ENCODE peak calls at places on chromosomes 4 and X, in seven cellular contexts. M, T, D, J, R, S and Q are unnamed samples.

GRCh38 chr4:125357675-125358074 is 42.9 kb downstream of the FAT4 start:
- DNase-seq in M (no peak), T (no peak), D (no peak), J (no peak), R (no peak), S (no peak), Q (no peak)

GRCh38 chr4:177308125-177308524 is 1.5 kb upstream of the NEIL3 start:
- DNase-seq in M (peak; percentile 83), T (peak; percentile 41), D (no peak), J (no peak), R (peak; percentile 12), S (peak; percentile 90), Q (peak; percentile 79)

GRCh38 chr4:163540977-163541376 is 46.5 kb downstream of the TMA16 start:
- DNase-seq in M (peak; percentile 70), T (peak; percentile 84), D (no peak), J (peak; percentile 83), R (peak; percentile 82), S (peak; percentile 86), Q (peak; percentile 29)

GRCh38 chrX:50579955-50580354 is 109.3 kb upstream of the DGKK start:
- DNase-seq in M (peak; percentile 48), T (peak; percentile 78), D (no peak), J (peak; percentile 11), R (peak; percentile 48), S (peak; percentile 73), Q (peak; percentile 17)

GRCh38 chr4:174154455-174154854 is 129.0 kb downstream of the FBXO8 start:
- DNase-seq in M (peak; percentile 42), T (peak; percentile 83), D (no peak), J (peak; percentile 13), R (peak; percentile 81), S (peak; percentile 86), Q (no peak)

GRCh38 chr4:1164956-1165545 is 7.3 kb downstream of the SPON2 start:
- DNase-seq in M (no peak), T (no peak), D (no peak), J (no peak), R (no peak), S (no peak), Q (no peak)

GRCh38 chr4:16226816-16227461 is 668 bp upstream of the TAPT1 start:
- DNase-seq in M (peak; percentile 23), T (peak; percentile 33), D (peak; percentile 75), J (no peak), R (peak; percentile 7), S (peak; percentile 47), Q (no peak)

GRCh38 chrX:139213241-139213709 is 317.3 kb upstream of the F9 start:
- DNase-seq in M (no peak), T (no peak), D (no peak), J (no peak), R (no peak), S (no peak), Q (no peak)

GRCh38 chr4:108885211-108885610 is 122.4 kb upstream of the ETNPPL start:
- DNase-seq in M (peak; percentile 40), T (peak; percentile 42), D (no peak), J (no peak), R (peak; percentile 10), S (peak; percentile 64), Q (no peak)

GRCh38 chr4:133483600-133484246 is 334.6 kb downstream of the PCDH10 start:
- DNase-seq in M (no peak), T (peak; percentile 83), D (no peak), J (peak; percentile 15), R (peak; percentile 56), S (peak; percentile 36), Q (no peak)

GRCh38 chrX:46573896-46574336 is 351 bp downstream of the CHST7 start:
- DNase-seq in M (peak; percentile 44), T (peak; percentile 65), D (peak; percentile 51), J (no peak), R (peak; percentile 31), S (peak; percentile 64), Q (no peak)

DNA sequence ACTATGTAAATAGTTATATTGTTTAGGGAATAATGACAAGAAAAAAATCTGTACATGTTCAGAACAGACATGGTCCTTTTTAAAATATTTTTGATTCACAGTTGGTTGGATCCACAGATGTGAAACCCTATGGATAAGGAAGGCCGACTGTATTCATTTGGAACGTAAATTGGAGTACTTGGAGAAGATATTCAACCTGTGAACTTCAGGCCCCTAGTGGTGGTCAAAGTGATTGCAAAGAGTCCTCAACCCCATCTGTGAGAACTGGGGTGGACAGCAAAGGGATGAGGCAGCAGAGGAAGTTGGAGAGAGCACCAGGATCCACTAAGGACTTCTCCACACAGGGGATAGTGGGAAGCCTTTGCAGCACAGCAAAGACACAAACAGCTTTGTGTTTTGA is 6.2 kb upstream of the CXCL13 start:
- DNase-seq in M (peak; percentile 50), T (peak; percentile 78), D (no peak), J (no peak), R (peak; percentile 55), S (peak; percentile 62), Q (no peak)
- TF ChIP-seq CTCF in M (peak; percentile 87), T (peak; percentile 83), D (peak; percentile 42), J (peak; percentile 70), R (peak; percentile 83), S (peak; percentile 75), Q (peak; percentile 79)

DNA sequence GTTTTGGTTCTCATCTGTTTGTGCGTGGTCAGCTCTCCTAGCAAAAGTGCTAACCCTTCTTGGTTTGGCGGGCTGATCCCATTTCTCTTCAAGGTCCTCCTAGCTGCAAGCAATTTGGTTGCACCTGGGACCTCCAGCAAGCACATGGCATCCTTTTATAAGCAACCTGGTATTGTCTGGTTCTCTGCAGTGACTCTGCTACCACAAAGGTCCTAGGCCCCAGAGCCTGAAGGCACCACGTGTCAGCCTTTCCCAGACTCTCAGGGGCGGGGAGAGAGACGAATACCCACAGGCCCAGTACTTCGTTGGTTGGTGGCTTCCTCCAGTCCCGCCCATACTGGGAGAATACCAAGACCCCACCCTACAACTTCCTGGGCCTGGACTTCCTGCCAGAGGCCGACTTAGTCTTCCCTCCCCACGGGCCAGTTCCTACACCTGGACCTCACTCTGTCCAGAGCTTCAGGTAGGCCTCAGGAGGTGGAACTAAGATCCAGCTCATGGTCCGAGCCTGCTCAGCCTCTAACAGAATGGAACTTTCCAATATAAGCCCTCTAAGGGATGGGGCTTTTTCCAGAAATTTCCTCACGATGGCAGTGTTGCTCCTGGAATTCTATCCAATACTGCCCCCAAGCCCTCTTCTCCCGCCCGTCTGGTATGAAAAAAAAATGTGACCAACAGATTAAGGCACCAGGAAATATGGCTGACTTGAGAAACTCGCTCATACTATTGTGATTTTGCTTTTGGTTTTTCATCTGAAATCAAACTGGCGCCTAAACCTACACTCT is 192.5 kb upstream of the STK26 start:
- DNase-seq in M (peak; percentile 63), T (peak; percentile 83), D (peak; percentile 36), J (no peak), R (peak; percentile 78), S (peak; percentile 88), Q (peak; percentile 44)
- H3K4me3 ChIP-seq in M (peak overlapping the region; percentile 26), T (peak overlapping the region; percentile 49), D (no peak overlapping the region), J (no peak overlapping the region), R (peak overlapping the region; percentile 47), S (peak overlapping the region; percentile 51), Q (peak overlapping the region; percentile 22)

GRCh38 chrX:25858273-25858880 is 279.8 kb upstream of the MAGEB18 start:
- DNase-seq in M (peak; percentile 3), T (peak; percentile 0), D (no peak), J (no peak), R (no peak), S (peak; percentile 38), Q (no peak)
- TF ChIP-seq CTCF in M (no peak), T (no peak), D (no peak), J (no peak), R (no peak), S (peak; percentile 20), Q (no peak)

DNA sequence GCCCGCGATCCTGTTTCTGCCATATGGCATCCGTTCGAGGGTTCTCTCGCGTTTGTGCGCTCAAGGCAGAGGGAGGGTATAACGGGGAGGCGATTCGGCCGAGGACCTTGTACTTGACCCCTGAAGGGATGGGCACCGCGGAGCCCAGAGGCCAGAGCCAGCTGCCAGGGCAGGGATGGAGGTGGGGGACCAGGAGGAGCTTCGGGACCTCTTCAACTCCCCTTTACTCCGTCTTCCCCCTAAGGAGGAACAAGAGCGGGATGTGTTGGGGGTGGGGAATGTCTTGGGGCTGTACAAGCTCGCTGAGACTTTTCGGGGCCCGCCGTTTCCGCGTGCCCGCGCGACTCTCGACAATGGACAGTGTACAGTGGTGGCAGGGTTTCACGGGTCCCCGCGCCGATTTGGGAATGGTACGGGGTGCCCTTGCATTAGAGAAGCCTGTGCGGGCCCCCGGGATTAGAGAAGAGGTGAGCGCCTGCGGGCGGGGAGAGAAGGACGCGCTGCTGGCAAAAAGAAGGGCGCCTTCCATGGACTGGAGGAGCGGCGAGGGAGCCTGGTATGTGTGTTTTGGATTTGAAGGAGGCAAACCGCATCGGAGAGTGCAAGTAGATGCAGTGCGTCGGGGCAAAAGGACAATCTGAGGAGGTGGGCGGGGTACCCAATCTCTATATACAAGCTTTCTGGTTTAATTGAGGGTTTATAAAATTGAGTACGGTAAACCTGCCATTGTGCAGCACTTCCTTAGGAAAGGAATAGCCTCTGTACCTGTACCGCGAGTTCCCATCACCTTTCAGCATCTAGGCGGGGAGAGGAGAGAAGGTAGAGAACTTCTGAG is 841 bp downstream of the UGT8 start:
- DNase-seq in M (no peak), T (no peak), D (no peak), J (no peak), R (no peak), S (no peak), Q (no peak)
- H3K4me3 ChIP-seq in M (peak overlapping the region; percentile 23), T (peak overlapping the region; percentile 17), D (no peak overlapping the region), J (no peak overlapping the region), R (peak overlapping the region; percentile 64), S (no peak overlapping the region), Q (peak overlapping the region; percentile 3)

GRCh38 chrX:7420712-7421111 is 272.8 kb upstream of the PUDP start:
- DNase-seq in M (no peak), T (no peak), D (no peak), J (no peak), R (no peak), S (no peak), Q (no peak)

GRCh38 chrX:7412840-7413239 is 264.9 kb upstream of the PUDP start:
- DNase-seq in M (no peak), T (no peak), D (no peak), J (no peak), R (no peak), S (no peak), Q (no peak)

DNA sequence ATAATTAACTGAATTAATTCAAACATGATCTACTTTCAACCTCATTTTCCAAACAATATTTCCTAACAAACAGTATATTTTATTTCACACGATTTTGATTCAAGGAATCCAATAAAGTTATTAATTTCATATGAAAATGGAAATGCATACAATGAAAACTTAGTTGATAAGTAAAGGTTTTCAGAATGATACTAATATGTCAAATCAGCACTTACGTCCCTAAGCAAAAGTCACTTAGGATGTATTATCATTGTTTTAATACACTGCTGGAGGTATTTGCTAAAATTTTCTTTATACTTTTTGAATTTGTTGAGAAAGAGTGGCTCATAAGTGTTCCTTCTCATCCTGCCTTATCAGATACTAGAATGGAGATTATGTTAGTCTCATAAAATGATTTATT is 266.8 kb upstream of the PUDP start:
- DNase-seq in M (no peak), T (no peak), D (no peak), J (no peak), R (no peak), S (no peak), Q (no peak)
- TF ChIP-seq CTCF in M (no peak), T (no peak), D (no peak), J (no peak), R (no peak), S (no peak), Q (no peak)